ENCODE peak calls at places on chromosomes 6 and 20, in ten cellular contexts. N is colonic mucosa; G is CD8-positive, alpha-beta memory T cell; O is endodermal cell; X is right cardiac atrium; Z is aorta; E is tibial nerve; F is adrenal gland; V is mammary epithelial cell; T is CD8-positive, alpha-beta T cell. S is an unnamed sample. For H3K9me3 and H3K4me1, the result is how much of the 10 kb centered on the place peaks cover.

GRCh38 chr20:58366866-58367265 is 22.2 kb upstream of the VAPB start:
- DNase-seq in V (no peak), F (peak), G (no peak), O (no peak), X (no peak), T (no peak), N (no peak), E (no peak), Z (no peak), S (no peak)

GRCh38 chr20:1890469-1891262 is 4.5 kb upstream of the SIRPA start:
- DNase-seq in G (no peak), N (no peak), V (no peak), E (no peak), Z (no peak), O (no peak), T (no peak), F (peak), X (no peak), S (no peak)

GRCh38 chr6:118725944-118726343 is 74.6 kb upstream of the CEP85L start:
- DNase-seq in G (peak), V (no peak), F (peak), O (no peak), Z (no peak), N (no peak), E (no peak), X (no peak), T (peak), S (no peak)

GRCh38 chr20:57040924-57041323 is 225.5 kb downstream of the BMP7 start:
- DNase-seq in N (peak), F (no peak), G (no peak), X (no peak), V (peak), T (no peak), Z (no peak), O (no peak), E (no peak), S (no peak)

GRCh38 chr20:63178445-63178818 is 37.5 kb downstream of the YTHDF1 start:
- DNase-seq in E (no peak), X (no peak), T (no peak), F (no peak), N (no peak), Z (no peak), G (no peak), O (peak), V (no peak), S (no peak)

GRCh38 chr6:18309046-18309445 is 44.7 kb upstream of the DEK start:
- DNase-seq in O (no peak), Z (no peak), T (no peak), E (no peak), V (no peak), F (no peak), N (no peak), X (no peak), G (no peak), S (no peak)

GRCh38 chr6:107561325-107561724 is 71.4 kb downstream of the SOBP start:
- DNase-seq in V (no peak), G (no peak), O (no peak), Z (peak), X (peak), N (no peak), F (no peak), T (no peak), E (peak), S (peak)

GRCh38 chr6:127932708-127933107 is 31.9 kb upstream of the THEMIS start:
- DNase-seq in N (no peak), Z (no peak), F (no peak), V (no peak), E (no peak), T (no peak), G (no peak), X (no peak), O (no peak), S (no peak)

GRCh38 chr6:168724033-168724432 is 283.0 kb downstream of the SMOC2 start:
- DNase-seq in V (no peak), O (no peak), X (no peak), T (no peak), E (no peak), F (no peak), Z (no peak), N (no peak), G (no peak), S (no peak)

DNA sequence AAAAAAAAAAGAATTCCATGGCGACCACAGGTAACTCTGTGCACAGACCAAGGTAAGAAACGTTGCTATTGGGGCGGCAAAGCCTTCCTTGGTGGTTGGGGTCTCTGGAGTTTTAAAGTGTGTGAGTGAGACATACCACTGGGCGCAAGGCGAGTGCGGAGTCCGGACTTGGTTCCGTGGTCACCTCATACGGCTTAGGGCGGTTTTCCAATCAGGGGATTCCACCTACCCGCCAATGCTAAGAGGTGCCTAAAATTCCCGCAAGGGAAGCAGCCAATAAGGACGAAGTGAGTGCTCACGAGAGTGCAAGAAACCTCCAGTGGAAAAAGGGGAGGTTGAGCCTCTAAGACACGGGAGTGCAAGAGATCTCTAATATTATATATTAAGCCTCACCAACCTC is 68.6 kb upstream of the PRSS16 start:
- DNase-seq in T (no peak), E (no peak), Z (no peak), G (no peak), N (no peak), O (peak), X (no peak), V (no peak), F (no peak), S (no peak)
- H3K9me3 ChIP-seq in T (under half), E (under half), Z (under half), G (under half), N (under half), O (under half), X (under half), V (under half), F (under half), S (under half)

DNA sequence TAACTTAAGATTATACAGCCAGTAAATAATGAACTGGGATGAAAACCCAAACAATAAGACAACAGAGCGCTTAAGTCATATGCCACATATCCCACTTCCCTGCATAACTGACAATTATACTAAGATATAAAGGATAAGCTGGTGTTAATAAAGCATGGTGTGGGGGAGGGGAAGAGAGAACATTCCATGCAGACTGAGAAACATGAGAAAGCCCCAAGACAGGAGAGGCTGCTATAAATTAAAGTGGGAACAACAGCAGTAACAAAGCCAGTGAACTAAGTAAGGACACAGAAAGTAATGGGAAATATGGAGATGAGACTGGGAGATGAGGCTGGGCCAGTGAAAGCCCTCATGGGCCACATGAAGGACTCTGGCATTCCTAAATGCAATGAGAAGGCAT is 41.4 kb downstream of the SESN1 start:
- DNase-seq in N (no peak), G (no peak), O (no peak), Z (no peak), T (no peak), E (no peak), F (no peak), V (no peak), X (no peak), S (no peak)
- H3K4me1 ChIP-seq in N (under half), G (under half), O (under half), Z (under half), T (under half), E (under half), F (under half), V (under half), X (under half), S (half or more)

GRCh38 chr6:150153905-150154492 is 11.2 kb downstream of the PPP1R14C start:
- DNase-seq in N (no peak), G (no peak), X (no peak), Z (no peak), T (no peak), V (peak), E (no peak), F (no peak), O (no peak), S (no peak)

GRCh38 chr6:150150458-150150820 is 7.6 kb downstream of the PPP1R14C start:
- DNase-seq in N (no peak), F (no peak), E (no peak), G (no peak), V (no peak), T (no peak), O (no peak), Z (no peak), X (no peak), S (no peak)

GRCh38 chr6:150156460-150156859 is 13.6 kb downstream of the PPP1R14C start:
- DNase-seq in G (no peak), X (no peak), N (no peak), E (no peak), V (peak), T (no peak), Z (no peak), O (no peak), F (no peak), S (no peak)

GRCh38 chr6:150150821-150151646 is 8.2 kb downstream of the PPP1R14C start:
- DNase-seq in T (no peak), V (no peak), F (no peak), X (no peak), G (no peak), N (peak), Z (no peak), O (no peak), E (no peak), S (no peak)

GRCh38 chr6:150152891-150153876 is 10.3 kb downstream of the PPP1R14C start:
- DNase-seq in X (no peak), G (no peak), V (peak), T (no peak), Z (no peak), F (no peak), E (no peak), N (no peak), O (no peak), S (no peak)
- H3K27ac ChIP-seq in X (no peak), G (no peak), V (peak), T (no peak), Z (no peak), F (no peak), E (no peak), N (peak), O (no peak), S (peak)

DNA sequence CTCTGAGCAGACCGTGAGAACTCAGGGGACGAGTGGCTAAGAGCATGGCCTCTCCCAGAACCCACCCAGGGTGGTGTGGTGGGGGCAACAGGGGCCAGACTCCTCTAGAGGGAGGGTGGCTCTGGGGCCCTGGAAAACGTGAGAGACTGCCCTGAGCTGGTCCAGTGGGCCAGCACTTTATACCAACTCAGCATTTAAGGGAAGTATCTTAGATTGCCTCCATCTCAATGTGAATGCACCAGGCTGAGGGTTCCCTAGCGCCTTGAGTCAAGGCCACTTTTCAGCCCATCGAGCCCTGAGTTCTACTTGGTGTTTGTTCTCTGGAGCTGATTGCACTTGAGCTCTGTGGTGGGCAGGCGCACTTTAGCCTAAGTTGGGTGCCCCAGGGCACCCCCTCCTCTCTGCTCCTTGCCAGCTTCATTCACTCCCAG is 42.0 kb upstream of the IRF4 start:
- DNase-seq in N (no peak), G (no peak), F (no peak), T (no peak), O (no peak), E (no peak), X (no peak), Z (peak), V (no peak), S (no peak)
- H3K9me3 ChIP-seq in N (under half), G (under half), F (under half), T (under half), O (under half), E (under half), X (under half), Z (under half), V (under half), S (under half)

GRCh38 chr6:43391448-43392031 is 22.1 kb upstream of the ZNF318 start:
- DNase-seq in Z (no peak), E (no peak), O (no peak), F (no peak), V (no peak), N (no peak), T (peak), G (peak), X (no peak), S (no peak)

GRCh38 chr6:43383021-43383667 is 13.7 kb upstream of the ZNF318 start:
- DNase-seq in G (no peak), F (no peak), X (no peak), T (no peak), O (no peak), E (no peak), V (peak), N (no peak), Z (no peak), S (no peak)

GRCh38 chr6:43389713-43390265 is 20.3 kb upstream of the ZNF318 start:
- DNase-seq in F (no peak), N (no peak), Z (no peak), X (no peak), G (no peak), E (no peak), O (no peak), V (no peak), T (no peak), S (no peak)

DNA sequence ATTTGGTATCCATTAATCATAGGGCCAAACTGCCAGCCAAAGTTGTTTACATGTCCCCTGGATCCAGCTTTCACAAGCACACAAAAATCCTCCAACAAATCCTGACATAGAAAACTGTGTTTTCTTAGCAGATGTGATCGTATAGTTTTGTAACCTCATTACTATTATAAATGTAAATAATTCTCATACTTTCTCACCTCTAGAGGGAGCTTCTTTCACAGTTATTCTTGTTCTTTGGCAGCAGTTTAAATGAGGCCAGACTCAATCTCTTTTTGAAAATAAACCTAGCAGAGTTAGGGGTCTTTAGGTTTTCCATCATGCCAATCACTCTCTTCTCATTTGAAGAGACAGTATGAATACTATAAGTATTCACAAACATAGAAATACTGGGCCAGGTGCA is 17.0 kb upstream of the ZNF318 start:
- DNase-seq in E (no peak), G (peak), N (no peak), Z (no peak), T (no peak), O (no peak), V (no peak), F (no peak), X (no peak), S (no peak)
- H3K4me1 ChIP-seq in E (under half), G (half or more), N (under half), Z (under half), T (half or more), O (under half), V (under half), F (under half), X (under half), S (under half)

DNA sequence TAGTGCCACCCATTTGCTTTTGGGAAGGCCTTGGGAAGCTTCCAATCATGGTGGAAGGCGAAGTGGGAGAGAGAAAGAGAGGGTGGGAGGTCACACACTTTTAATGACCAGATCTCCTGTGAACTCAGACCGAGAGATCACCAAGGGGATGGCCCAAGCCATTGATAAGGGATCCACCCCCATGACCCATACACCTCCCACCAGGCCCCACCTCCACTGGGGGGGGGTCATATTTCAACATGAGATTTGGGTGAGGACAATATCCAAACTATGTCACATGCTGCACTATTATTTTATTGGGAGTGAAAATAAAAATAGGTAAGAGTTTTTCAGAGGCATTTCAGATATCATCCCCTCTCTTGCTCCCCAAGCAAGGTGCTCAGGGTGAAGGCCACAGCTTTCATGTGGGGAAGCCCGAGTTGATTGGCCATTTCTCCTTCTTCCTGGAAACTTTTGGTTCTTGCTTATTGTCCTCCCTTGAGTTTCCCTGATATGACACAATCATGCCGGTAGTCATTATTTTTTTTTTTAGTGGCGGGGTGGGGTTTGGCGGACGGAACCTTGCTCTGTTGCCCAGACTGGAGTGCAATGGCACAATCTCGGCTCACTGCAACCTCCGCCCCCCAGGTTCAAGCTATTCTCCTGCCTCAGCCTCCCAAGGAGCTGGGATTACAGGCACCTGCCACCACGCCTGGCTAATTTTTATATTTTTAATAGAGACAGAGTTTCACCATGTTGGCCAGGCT is 15.2 kb downstream of the GMPR start:
- DNase-seq in F (no peak), O (no peak), N (no peak), V (no peak), G (no peak), X (no peak), Z (no peak), E (no peak), T (no peak), S (no peak)
- H3K27ac ChIP-seq in F (no peak), O (no peak), N (no peak), V (no peak), G (no peak), X (no peak), Z (no peak), E (no peak), T (no peak), S (no peak)

GRCh38 chr6:90429713-90430112 is 133.1 kb upstream of the BACH2 start:
- DNase-seq in T (no peak), G (no peak), Z (no peak), F (no peak), O (no peak), E (no peak), X (no peak), V (peak), N (no peak), S (no peak)

GRCh38 chr6:90434096-90434495 is 137.5 kb upstream of the BACH2 start:
- DNase-seq in T (no peak), O (peak), F (no peak), V (no peak), Z (no peak), X (no peak), G (no peak), N (no peak), E (no peak), S (no peak)

GRCh38 chr6:90432937-90433336 is 136.3 kb upstream of the BACH2 start:
- DNase-seq in Z (no peak), V (no peak), O (no peak), N (no peak), F (no peak), T (no peak), E (no peak), X (no peak), G (no peak), S (no peak)

GRCh38 chr6:90432408-90432775 is 135.7 kb upstream of the BACH2 start:
- DNase-seq in N (no peak), E (no peak), F (no peak), O (no peak), T (no peak), V (no peak), Z (no peak), X (no peak), G (no peak), S (no peak)

DNA sequence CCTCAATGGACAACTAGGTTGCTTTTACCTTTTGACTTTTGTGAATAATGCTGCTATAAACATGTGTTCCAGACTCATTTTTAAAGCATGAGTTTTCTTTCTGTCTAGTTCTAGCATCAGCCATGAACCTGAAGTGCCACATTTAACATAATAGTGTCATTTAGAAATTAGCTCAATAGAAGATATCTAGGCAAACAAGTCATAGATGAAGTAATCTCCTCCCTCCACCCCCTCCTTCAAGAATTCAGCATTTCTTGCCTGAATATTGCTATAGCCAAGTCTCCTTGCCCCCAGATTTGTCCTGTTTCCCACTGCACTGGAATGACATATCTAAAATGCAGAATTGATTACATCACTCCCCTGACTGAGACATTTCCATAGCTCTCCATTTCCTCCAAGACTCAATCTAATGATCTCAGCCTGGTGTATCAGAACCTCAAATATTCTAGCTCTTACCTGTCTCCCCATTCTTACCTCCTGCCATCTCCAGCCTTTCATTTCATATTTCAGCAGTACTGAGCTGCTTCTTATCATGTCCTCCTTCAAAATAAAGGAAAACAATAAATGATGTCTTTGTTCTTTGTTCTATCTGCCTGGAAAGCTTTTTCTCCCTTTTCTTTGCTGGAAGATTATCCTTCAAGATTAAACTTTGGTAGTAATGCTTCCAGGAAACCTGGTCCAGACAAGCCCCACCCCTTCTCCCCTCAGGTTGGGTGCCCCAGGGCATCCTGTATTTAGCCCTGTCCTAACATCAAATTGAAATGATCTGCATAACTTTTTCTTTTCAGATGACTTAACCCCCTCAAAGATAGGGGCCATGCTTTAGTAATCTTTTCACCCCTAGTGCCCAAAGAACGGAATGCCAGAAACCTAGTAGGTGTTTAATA is 135.1 kb upstream of the BACH2 start:
- DNase-seq in G (no peak), E (no peak), O (no peak), V (no peak), X (no peak), Z (no peak), F (no peak), N (no peak), T (no peak), S (no peak)
- H3K9me3 ChIP-seq in G (under half), E (under half), O (half or more), V (under half), X (under half), Z (under half), F (under half), N (under half), T (under half), S (under half)

DNA sequence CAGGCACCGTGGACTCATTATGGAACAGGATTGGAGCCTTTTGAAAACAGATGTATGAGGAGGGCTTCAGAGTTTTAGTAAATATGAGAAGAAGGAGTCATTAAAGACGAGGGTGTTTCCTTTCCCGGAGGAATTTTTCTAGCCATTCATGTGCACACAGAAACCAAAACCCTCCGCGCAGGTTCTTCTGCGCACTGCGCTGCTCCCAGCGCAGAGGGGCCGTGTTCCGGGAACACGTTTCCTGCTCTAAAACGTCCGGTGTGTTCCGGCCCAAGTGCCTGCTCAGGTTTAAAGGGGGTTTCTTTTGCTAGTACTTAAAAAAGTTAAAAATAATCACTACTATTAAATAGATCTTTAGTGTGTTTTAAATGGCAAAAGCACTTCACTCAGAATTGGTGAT is 11.6 kb downstream of the GPR31 start:
- DNase-seq in E (no peak), X (no peak), Z (no peak), G (no peak), V (no peak), N (no peak), O (no peak), F (no peak), T (no peak), S (no peak)
- H3K4me1 ChIP-seq in E (under half), X (under half), Z (under half), G (under half), V (under half), N (under half), O (under half), F (under half), T (under half), S (under half)

GRCh38 chr20:38213607-38213940 is 47.0 kb downstream of the KIAA1755 start:
- DNase-seq in F (no peak), T (no peak), V (no peak), E (no peak), N (no peak), X (no peak), Z (no peak), O (no peak), G (no peak), S (no peak)
- H3K27ac ChIP-seq in F (no peak), T (no peak), V (no peak), E (no peak), N (no peak), X (peak), Z (no peak), O (no peak), G (no peak), S (no peak)